ENCODE peak calls at places on chromosomes 12 and 14, in eight cellular contexts. L is naive thymus-derived CD4-positive, alpha-beta T cell; U is SJCRH30; X is trophoblast cell; H is CD4-positive, CD25-positive, alpha-beta regulatory T cell; O is CD4-positive, alpha-beta memory T cell; B is fibroblast of lung; Q is Peyer's patch. R is an unnamed sample.

GRCh38 chr14:99609245-99610117 is 5.5 kb upstream of the CCDC85C start:
- DNase-seq in L (peak; percentile 14), U (no peak), X (no peak), H (no peak), O (no peak), B (no peak), Q (no peak), R (no peak)

GRCh38 chr14:74647061-74647833 is 35.2 kb upstream of the LTBP2 start:
- DNase-seq in L (no peak), U (no peak), X (no peak), H (no peak), O (no peak), B (no peak), Q (no peak), R (no peak)

GRCh38 chr14:28731358-28731757 is 35.2 kb upstream of the FOXG1 start:
- DNase-seq in L (no peak), U (no peak), X (no peak), H (no peak), O (no peak), B (no peak), Q (no peak), R (no peak)

GRCh38 chr12:27382126-27382795 is 49.6 kb downstream of the BMAL2 start:
- DNase-seq in L (no peak), U (no peak), X (no peak), H (no peak), O (no peak), B (peak; percentile 17), Q (no peak), R (no peak)

GRCh38 chr12:3463927-3464326 is 27.1 kb upstream of the PRMT8 start:
- DNase-seq in L (no peak), U (no peak), X (no peak), H (no peak), O (no peak), B (no peak), Q (no peak), R (no peak)

GRCh38 chr12:26633591-26634210 is 199.3 kb downstream of the ITPR2 start:
- DNase-seq in L (no peak), U (no peak), X (no peak), H (no peak), O (no peak), B (peak; percentile 61), Q (no peak), R (no peak)

GRCh38 chr14:22052795-22053194 is 379.2 kb upstream of the OR4E1 start:
- DNase-seq in L (no peak), U (no peak), X (no peak), H (no peak), O (no peak), B (no peak), Q (no peak), R (no peak)

GRCh38 chr12:42698213-42698612 is 108.7 kb upstream of the PRICKLE1 start:
- DNase-seq in L (no peak), U (no peak), X (no peak), H (no peak), O (no peak), B (peak; percentile 82), Q (no peak), R (no peak)

GRCh38 chr14:46788994-46789393 is 137.4 kb upstream of the RPL10L start:
- DNase-seq in L (no peak), U (no peak), X (no peak), H (no peak), O (no peak), B (no peak), Q (no peak), R (no peak)

GRCh38 chr12:74537126-74537706 is 419 bp upstream of the ATXN7L3B start:
- DNase-seq in L (no peak), U (peak; percentile 12), X (peak; percentile 15), H (peak; percentile 77), O (peak; percentile 73), B (peak; percentile 77), Q (no peak), R (no peak)

DNA sequence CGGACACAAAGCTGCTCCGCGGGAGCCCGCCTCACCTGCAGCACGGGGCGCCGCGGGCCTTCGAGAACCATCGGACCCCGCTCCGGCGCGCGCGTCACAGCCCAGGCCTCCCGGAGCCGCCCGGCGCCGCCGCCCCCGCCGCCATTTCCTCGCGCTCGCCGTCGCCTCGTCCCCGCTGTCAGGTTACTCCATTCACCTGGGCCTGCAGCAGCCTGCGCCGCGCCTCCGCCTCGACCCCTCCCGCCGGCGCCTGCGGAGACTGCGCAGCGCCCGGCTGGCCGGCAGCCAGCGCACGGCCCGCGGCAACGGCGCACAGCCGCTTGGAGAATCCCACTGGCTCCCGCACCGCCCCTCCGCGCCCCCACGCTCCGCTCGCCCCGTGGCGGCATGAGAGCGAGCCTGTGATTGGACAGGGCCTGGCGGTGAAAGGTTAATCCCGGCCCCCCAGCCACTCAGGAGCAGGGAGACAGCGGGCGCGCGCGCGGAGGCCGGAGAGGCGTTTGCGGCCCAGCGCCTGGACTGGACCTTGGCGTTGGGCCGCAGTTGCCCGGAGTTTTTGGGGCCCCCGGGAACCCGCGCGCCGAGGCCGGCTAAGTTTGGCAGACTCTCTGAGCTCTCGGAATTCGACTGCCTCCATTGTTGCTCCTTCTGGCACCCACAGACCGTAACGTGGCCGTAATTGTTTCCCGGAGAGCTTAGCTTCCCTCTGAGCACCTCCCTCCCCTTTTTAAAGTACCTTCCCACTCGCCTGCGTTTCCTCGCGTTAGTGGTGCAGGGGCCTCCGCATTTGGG is at the start of gene DICER1:
- DNase-seq in L (peak; percentile 93), U (peak; percentile 95), X (peak; percentile 91), H (peak; percentile 92), O (peak; percentile 90), B (peak; percentile 93), Q (peak; percentile 94), R (peak; percentile 95)
- H3K4me1 ChIP-seq in L (peaks cover 37% of the 10 kb centered on the region), U (no peaks in the 10 kb centered on the region), X (peaks cover 2% of the 10 kb centered on the region), H (peaks cover 34% of the 10 kb centered on the region), O (peaks cover 45% of the 10 kb centered on the region), B (no peaks in the 10 kb centered on the region), Q (no peaks in the 10 kb centered on the region), R (peaks cover 45% of the 10 kb centered on the region)

DNA sequence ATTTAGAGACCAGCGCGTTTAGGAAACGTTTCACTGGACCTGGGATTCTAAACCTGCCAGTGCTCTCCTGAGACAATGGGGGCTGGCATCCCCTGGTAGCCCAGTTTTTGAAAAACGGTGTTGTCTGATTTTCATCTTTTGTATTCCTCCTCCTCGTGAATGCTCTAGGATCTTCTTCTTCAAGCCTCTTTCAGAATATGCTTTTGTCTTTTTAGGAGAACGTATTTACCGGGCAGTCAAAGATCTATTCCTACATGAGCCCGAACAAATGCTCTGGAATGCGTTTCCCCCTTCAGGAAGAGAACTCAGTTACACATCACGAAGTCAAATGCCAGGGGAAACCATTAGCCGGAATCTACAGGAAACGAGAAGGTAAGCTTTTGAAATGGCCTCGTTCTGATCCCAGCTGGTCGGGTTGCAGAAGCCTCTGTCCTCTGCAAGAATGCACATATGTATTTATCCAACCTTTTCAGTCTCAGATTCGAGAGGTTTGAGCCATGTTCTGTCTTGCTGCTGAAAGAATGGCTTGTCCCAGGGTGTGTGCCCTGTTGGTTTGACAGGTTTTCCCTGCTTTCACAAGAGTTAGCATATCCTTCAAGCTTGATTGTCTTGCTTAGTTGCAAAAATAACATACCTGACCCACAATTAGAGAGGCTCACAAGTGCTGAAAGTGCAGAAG is 6.6 kb downstream of the KMT5A start:
- DNase-seq in L (no peak), U (no peak), X (no peak), H (no peak), O (no peak), B (no peak), Q (no peak), R (no peak)
- H3K27ac ChIP-seq in L (no peak overlapping the region), U (no peak overlapping the region), X (no peak overlapping the region), H (peak overlapping the region; percentile 41), O (peak overlapping the region; percentile 57), B (no peak overlapping the region), Q (peak overlapping the region; percentile 93), R (peak overlapping the region; percentile 85)

GRCh38 chr12:11725616-11726015 is 76.1 kb downstream of the ETV6 start:
- DNase-seq in L (no peak), U (no peak), X (no peak), H (no peak), O (no peak), B (no peak), Q (no peak), R (peak; percentile 80)

GRCh38 chr12:11724888-11725310 is 75.4 kb downstream of the ETV6 start:
- DNase-seq in L (no peak), U (no peak), X (no peak), H (no peak), O (no peak), B (peak; percentile 28), Q (no peak), R (no peak)

GRCh38 chr12:11728154-11728755 is 78.8 kb downstream of the ETV6 start:
- DNase-seq in L (no peak), U (no peak), X (no peak), H (no peak), O (no peak), B (no peak), Q (no peak), R (no peak)

GRCh38 chr12:11727133-11727664 is 77.7 kb downstream of the ETV6 start:
- DNase-seq in L (peak; percentile 71), U (no peak), X (no peak), H (peak; percentile 31), O (peak; percentile 64), B (no peak), Q (peak; percentile 74), R (no peak)

GRCh38 chr12:11726659-11727058 is 77.2 kb downstream of the ETV6 start:
- DNase-seq in L (no peak), U (no peak), X (no peak), H (no peak), O (no peak), B (no peak), Q (no peak), R (no peak)
- H3K4me1 ChIP-seq in L (peaks cover 50% of the 10 kb centered on the region), U (peaks cover 6% of the 10 kb centered on the region), X (peaks cover 24% of the 10 kb centered on the region), H (peaks cover 31% of the 10 kb centered on the region), O (peaks cover 71% of the 10 kb centered on the region), B (no peaks in the 10 kb centered on the region), Q (peaks cover 8% of the 10 kb centered on the region), R (peaks cover 6% of the 10 kb centered on the region)

GRCh38 chr14:95915326-95915725 is 38.7 kb downstream of the TUNAR start:
- DNase-seq in L (no peak), U (no peak), X (no peak), H (no peak), O (no peak), B (no peak), Q (no peak), R (no peak)

GRCh38 chr14:95906591-95906990 is 30.0 kb downstream of the TUNAR start:
- DNase-seq in L (no peak), U (no peak), X (no peak), H (no peak), O (no peak), B (no peak), Q (no peak), R (no peak)

DNA sequence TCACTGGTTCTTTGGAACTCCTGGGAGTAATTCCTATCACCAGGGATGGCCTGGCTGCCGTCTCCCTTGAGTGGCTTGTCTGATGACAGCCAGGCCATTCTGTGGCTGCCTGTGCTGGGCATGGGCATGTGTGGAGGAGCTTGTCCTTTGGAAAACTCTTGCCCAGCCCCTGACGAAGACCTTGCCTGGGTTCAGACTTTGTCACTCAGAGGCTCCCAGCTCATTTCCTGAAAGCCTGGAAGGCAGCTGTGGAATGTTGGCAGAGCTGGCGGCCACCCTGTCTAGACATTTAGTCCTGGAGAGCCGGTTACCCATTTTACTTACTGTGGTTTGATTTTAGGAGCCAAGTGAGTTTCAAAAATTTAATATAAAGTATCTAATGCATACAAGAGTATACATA is 34.0 kb downstream of the TUNAR start:
- DNase-seq in L (no peak), U (no peak), X (no peak), H (no peak), O (no peak), B (no peak), Q (no peak), R (no peak)
- H3K27ac ChIP-seq in L (no peak overlapping the region), U (no peak overlapping the region), X (no peak overlapping the region), H (no peak overlapping the region), O (no peak overlapping the region), B (no peak overlapping the region), Q (no peak overlapping the region), R (no peak overlapping the region)

GRCh38 chr12:66237505-66238175 is 48.6 kb downstream of the IRAK3 start:
- DNase-seq in L (no peak), U (no peak), X (no peak), H (no peak), O (no peak), B (no peak), Q (no peak), R (no peak)
- H3K4me1 ChIP-seq in L (no peaks in the 10 kb centered on the region), U (peaks cover 83% of the 10 kb centered on the region), X (peaks cover 6% of the 10 kb centered on the region), H (no peaks in the 10 kb centered on the region), O (peaks cover 5% of the 10 kb centered on the region), B (peaks cover 5% of the 10 kb centered on the region), Q (no peaks in the 10 kb centered on the region), R (no peaks in the 10 kb centered on the region)